ENCODE peak calls at places on chromosomes 11 and 22, in ten cellular contexts. One of them, this sample, is unnamed.

GRCh38 chr22:25365491-25366261 is 146.2 kb downstream of the CRYBB2 start:
- DNase-seq in CD8-positive, alpha-beta T cell: no peak
- DNase-seq in tibial nerve: no peak
- DNase-seq in astrocyte of the spinal cord: no peak
- DNase-seq in kidney: peak
- DNase-seq in HCT116: no peak
- DNase-seq in ovary: no peak
- DNase-seq in AG04450: no peak
- DNase-seq in CD4-positive, alpha-beta T cell: no peak
- DNase-seq in fibroblast of the aortic adventitia: no peak
- DNase-seq in this sample: no peak

GRCh38 chr11:2179516-2179915 is 7.9 kb upstream of the TH start:
- DNase-seq in tibial nerve: no peak
- DNase-seq in AG04450: no peak
- DNase-seq in astrocyte of the spinal cord: no peak
- DNase-seq in CD8-positive, alpha-beta T cell: no peak
- DNase-seq in kidney: no peak
- DNase-seq in HCT116: no peak
- DNase-seq in fibroblast of the aortic adventitia: no peak
- DNase-seq in ovary: no peak
- DNase-seq in CD4-positive, alpha-beta T cell: no peak
- DNase-seq in this sample: no peak

GRCh38 chr11:86818466-86819282 is 18.3 kb downstream of the PRSS23 start:
- DNase-seq in CD4-positive, alpha-beta T cell: no peak
- DNase-seq in astrocyte of the spinal cord: peak
- DNase-seq in CD8-positive, alpha-beta T cell: no peak
- DNase-seq in AG04450: peak
- DNase-seq in ovary: no peak
- DNase-seq in tibial nerve: no peak
- DNase-seq in HCT116: peak
- DNase-seq in fibroblast of the aortic adventitia: peak
- DNase-seq in kidney: no peak
- DNase-seq in this sample: no peak

GRCh38 chr11:120303004-120303637 is 22.0 kb upstream of the TLCD5 start:
- DNase-seq in AG04450: peak
- DNase-seq in HCT116: peak
- DNase-seq in ovary: no peak
- DNase-seq in kidney: no peak
- DNase-seq in CD8-positive, alpha-beta T cell: peak
- DNase-seq in CD4-positive, alpha-beta T cell: peak
- DNase-seq in astrocyte of the spinal cord: peak
- DNase-seq in fibroblast of the aortic adventitia: peak
- DNase-seq in tibial nerve: peak
- DNase-seq in this sample: no peak

GRCh38 chr11:68037481-68038225 is 1.2 kb upstream of the TCIRG1 start:
- DNase-seq in kidney: no peak
- DNase-seq in astrocyte of the spinal cord: no peak
- DNase-seq in AG04450: no peak
- DNase-seq in HCT116: no peak
- DNase-seq in CD8-positive, alpha-beta T cell: no peak
- DNase-seq in ovary: peak
- DNase-seq in fibroblast of the aortic adventitia: no peak
- DNase-seq in CD4-positive, alpha-beta T cell: no peak
- DNase-seq in tibial nerve: no peak
- DNase-seq in this sample: no peak

GRCh38 chr11:64017950-64018224 is 17.8 kb upstream of the FLRT1 start:
- DNase-seq in astrocyte of the spinal cord: no peak
- DNase-seq in HCT116: no peak
- DNase-seq in CD4-positive, alpha-beta T cell: no peak
- DNase-seq in fibroblast of the aortic adventitia: no peak
- DNase-seq in kidney: no peak
- DNase-seq in CD8-positive, alpha-beta T cell: no peak
- DNase-seq in tibial nerve: no peak
- DNase-seq in ovary: no peak
- DNase-seq in AG04450: no peak
- DNase-seq in this sample: no peak

GRCh38 chr22:19875531-19876313 is 21.0 kb upstream of the GNB1L start:
- DNase-seq in AG04450: no peak
- DNase-seq in tibial nerve: peak
- DNase-seq in HCT116: no peak
- DNase-seq in CD4-positive, alpha-beta T cell: no peak
- DNase-seq in ovary: peak
- DNase-seq in fibroblast of the aortic adventitia: peak
- DNase-seq in astrocyte of the spinal cord: peak
- DNase-seq in CD8-positive, alpha-beta T cell: no peak
- DNase-seq in kidney: peak
- DNase-seq in this sample: no peak

GRCh38 chr11:64581057-64581523 is 9.9 kb upstream of the SLC22A12 start:
- DNase-seq in astrocyte of the spinal cord: no peak
- DNase-seq in kidney: no peak
- DNase-seq in tibial nerve: no peak
- DNase-seq in HCT116: no peak
- DNase-seq in CD8-positive, alpha-beta T cell: no peak
- DNase-seq in AG04450: no peak
- DNase-seq in CD4-positive, alpha-beta T cell: no peak
- DNase-seq in ovary: no peak
- DNase-seq in fibroblast of the aortic adventitia: no peak
- DNase-seq in this sample: no peak

GRCh38 chr11:113373981-113374560 is 13.5 kb upstream of the ANKK1 start:
- DNase-seq in HCT116: no peak
- DNase-seq in CD4-positive, alpha-beta T cell: no peak
- DNase-seq in CD8-positive, alpha-beta T cell: no peak
- DNase-seq in tibial nerve: no peak
- DNase-seq in kidney: no peak
- DNase-seq in AG04450: no peak
- DNase-seq in fibroblast of the aortic adventitia: no peak
- DNase-seq in astrocyte of the spinal cord: no peak
- DNase-seq in ovary: no peak
- DNase-seq in this sample: no peak

GRCh38 chr11:66015094-66015881 is 3.5 kb downstream of the CST6 start:
- DNase-seq in AG04450: no peak
- DNase-seq in HCT116: peak
- DNase-seq in ovary: no peak
- DNase-seq in CD4-positive, alpha-beta T cell: no peak
- DNase-seq in fibroblast of the aortic adventitia: peak
- DNase-seq in astrocyte of the spinal cord: peak
- DNase-seq in CD8-positive, alpha-beta T cell: no peak
- DNase-seq in kidney: peak
- DNase-seq in tibial nerve: no peak
- DNase-seq in this sample: no peak

GRCh38 chr22:45784357-45785277 is 113.0 kb downstream of the ATXN10 start:
- DNase-seq in kidney: no peak
- DNase-seq in AG04450: no peak
- DNase-seq in HCT116: no peak
- DNase-seq in fibroblast of the aortic adventitia: no peak
- DNase-seq in ovary: no peak
- DNase-seq in CD4-positive, alpha-beta T cell: no peak
- DNase-seq in tibial nerve: no peak
- DNase-seq in CD8-positive, alpha-beta T cell: no peak
- DNase-seq in astrocyte of the spinal cord: no peak
- DNase-seq in this sample: no peak

GRCh38 chr11:2808850-2809847 is 76.4 kb downstream of the CDKN1C start:
- DNase-seq in CD8-positive, alpha-beta T cell: no peak
- DNase-seq in astrocyte of the spinal cord: no peak
- DNase-seq in CD4-positive, alpha-beta T cell: no peak
- DNase-seq in AG04450: no peak
- DNase-seq in kidney: no peak
- DNase-seq in tibial nerve: peak
- DNase-seq in ovary: peak
- DNase-seq in HCT116: no peak
- DNase-seq in fibroblast of the aortic adventitia: no peak
- DNase-seq in this sample: peak

GRCh38 chr11:1453611-1454386 is 32.8 kb downstream of the MOB2 start:
- DNase-seq in AG04450: no peak
- DNase-seq in kidney: no peak
- DNase-seq in HCT116: no peak
- DNase-seq in ovary: no peak
- DNase-seq in astrocyte of the spinal cord: no peak
- DNase-seq in fibroblast of the aortic adventitia: no peak
- DNase-seq in tibial nerve: no peak
- DNase-seq in CD8-positive, alpha-beta T cell: peak
- DNase-seq in CD4-positive, alpha-beta T cell: peak
- DNase-seq in this sample: no peak

DNA sequence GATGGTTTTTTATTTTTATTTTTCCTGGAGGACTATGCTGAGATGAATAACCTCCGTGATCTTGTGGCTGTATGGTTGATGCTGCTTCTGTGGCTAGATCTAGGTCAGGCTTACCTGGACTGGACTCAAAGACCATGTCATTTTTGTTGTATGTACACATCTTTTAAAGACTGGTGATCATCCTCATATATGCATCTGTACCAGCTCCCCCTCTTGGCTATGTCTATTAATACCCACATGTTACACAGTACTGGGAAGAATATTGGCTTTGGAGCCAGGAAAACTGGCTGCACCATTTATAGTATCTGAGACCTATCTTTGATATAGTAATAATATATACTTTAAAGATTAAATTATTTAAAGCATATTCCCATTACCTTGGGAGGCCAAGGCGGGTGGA is 18.4 kb upstream of the PITPNB start:
- DNase-seq in CD4-positive, alpha-beta T cell: no peak
- DNase-seq in HCT116: no peak
- DNase-seq in kidney: no peak
- DNase-seq in ovary: no peak
- DNase-seq in fibroblast of the aortic adventitia: no peak
- DNase-seq in CD8-positive, alpha-beta T cell: no peak
- DNase-seq in tibial nerve: no peak
- DNase-seq in AG04450: no peak
- DNase-seq in astrocyte of the spinal cord: no peak
- DNase-seq in this sample: no peak
- TF ChIP-seq CTCF in CD4-positive, alpha-beta T cell: no peak
- TF ChIP-seq CTCF in HCT116: no peak
- TF ChIP-seq CTCF in kidney: no peak
- TF ChIP-seq CTCF in ovary: no peak
- TF ChIP-seq CTCF in fibroblast of the aortic adventitia: peak
- TF ChIP-seq CTCF in CD8-positive, alpha-beta T cell: no peak
- TF ChIP-seq CTCF in tibial nerve: no peak
- TF ChIP-seq CTCF in AG04450: peak
- TF ChIP-seq CTCF in astrocyte of the spinal cord: peak
- TF ChIP-seq CTCF in this sample: peak

DNA sequence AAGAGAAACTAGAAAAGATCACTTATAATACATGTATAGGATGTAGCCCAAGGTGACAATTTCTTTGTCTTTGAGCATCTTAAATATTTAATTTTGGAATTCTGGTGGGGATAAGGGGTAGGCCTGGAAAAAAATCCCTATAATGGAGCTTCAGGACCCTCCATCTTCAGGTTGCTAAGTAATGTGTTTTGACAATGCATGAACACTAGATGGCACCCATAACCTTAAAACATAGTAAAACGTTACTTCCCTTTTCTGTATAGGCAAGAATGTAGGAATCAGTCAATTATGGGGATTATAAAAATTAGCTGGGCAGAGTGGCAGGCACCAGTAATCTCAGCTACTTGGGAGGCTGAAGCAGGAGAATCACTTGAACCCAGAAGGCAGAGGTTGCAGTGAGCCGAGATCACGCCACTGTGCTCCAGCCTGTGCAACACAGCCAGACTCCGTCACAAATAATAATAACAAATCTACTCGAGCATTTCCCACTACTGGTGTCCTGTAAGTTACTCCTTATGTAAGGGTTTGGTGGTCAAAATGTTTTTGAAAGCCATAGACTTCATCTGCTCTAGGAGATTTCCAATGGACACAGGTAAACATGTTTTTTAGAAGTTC is 541.9 kb upstream of the CCDC90B start:
- DNase-seq in astrocyte of the spinal cord: peak
- DNase-seq in AG04450: no peak
- DNase-seq in HCT116: peak
- DNase-seq in ovary: no peak
- DNase-seq in CD8-positive, alpha-beta T cell: no peak
- DNase-seq in fibroblast of the aortic adventitia: peak
- DNase-seq in kidney: no peak
- DNase-seq in tibial nerve: no peak
- DNase-seq in CD4-positive, alpha-beta T cell: no peak
- DNase-seq in this sample: no peak
- TF ChIP-seq CTCF in astrocyte of the spinal cord: peak
- TF ChIP-seq CTCF in AG04450: peak
- TF ChIP-seq CTCF in HCT116: peak
- TF ChIP-seq CTCF in ovary: no peak
- TF ChIP-seq CTCF in CD8-positive, alpha-beta T cell: no peak
- TF ChIP-seq CTCF in fibroblast of the aortic adventitia: peak
- TF ChIP-seq CTCF in kidney: peak
- TF ChIP-seq CTCF in tibial nerve: peak
- TF ChIP-seq CTCF in CD4-positive, alpha-beta T cell: peak
- TF ChIP-seq CTCF in this sample: peak

GRCh38 chr22:40894417-40894816 is 32.5 kb upstream of the DNAJB7 start:
- DNase-seq in HCT116: no peak
- DNase-seq in AG04450: no peak
- DNase-seq in tibial nerve: no peak
- DNase-seq in CD4-positive, alpha-beta T cell: no peak
- DNase-seq in fibroblast of the aortic adventitia: no peak
- DNase-seq in CD8-positive, alpha-beta T cell: no peak
- DNase-seq in ovary: no peak
- DNase-seq in kidney: no peak
- DNase-seq in astrocyte of the spinal cord: no peak
- DNase-seq in this sample: no peak

GRCh38 chr22:40904101-40904500 is 42.2 kb upstream of the DNAJB7 start:
- DNase-seq in ovary: no peak
- DNase-seq in tibial nerve: no peak
- DNase-seq in fibroblast of the aortic adventitia: no peak
- DNase-seq in AG04450: no peak
- DNase-seq in HCT116: no peak
- DNase-seq in kidney: no peak
- DNase-seq in astrocyte of the spinal cord: no peak
- DNase-seq in CD8-positive, alpha-beta T cell: no peak
- DNase-seq in CD4-positive, alpha-beta T cell: no peak
- DNase-seq in this sample: no peak

DNA sequence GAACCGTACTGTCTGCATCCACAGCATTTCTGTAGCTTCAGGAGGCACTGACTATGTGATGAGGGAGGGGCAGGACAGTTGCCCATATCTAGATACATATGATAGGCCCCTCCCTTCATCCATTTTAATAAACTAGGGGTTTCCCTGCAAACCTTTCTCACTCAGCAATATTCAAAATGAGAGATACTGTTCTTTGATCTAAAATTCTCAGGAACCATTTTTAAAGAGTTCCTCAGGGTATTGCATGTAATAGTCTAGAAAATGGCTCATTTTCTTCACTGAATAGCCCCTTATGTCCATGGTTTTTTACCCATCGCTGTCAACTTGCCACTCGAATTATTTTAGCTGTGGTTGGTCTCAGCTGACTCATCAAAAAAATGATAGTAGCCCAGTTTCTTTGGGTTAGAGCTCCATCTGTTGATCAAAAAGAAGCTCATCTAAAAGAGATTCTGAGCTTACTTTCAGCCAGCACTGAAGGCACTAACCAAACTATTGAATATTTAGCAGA is 37.0 kb upstream of the DNAJB7 start:
- DNase-seq in fibroblast of the aortic adventitia: peak
- DNase-seq in ovary: no peak
- DNase-seq in HCT116: peak
- DNase-seq in kidney: no peak
- DNase-seq in CD4-positive, alpha-beta T cell: no peak
- DNase-seq in astrocyte of the spinal cord: peak
- DNase-seq in tibial nerve: no peak
- DNase-seq in AG04450: peak
- DNase-seq in CD8-positive, alpha-beta T cell: no peak
- DNase-seq in this sample: no peak
- TF ChIP-seq CTCF in fibroblast of the aortic adventitia: peak
- TF ChIP-seq CTCF in ovary: peak
- TF ChIP-seq CTCF in HCT116: peak
- TF ChIP-seq CTCF in kidney: peak
- TF ChIP-seq CTCF in CD4-positive, alpha-beta T cell: peak
- TF ChIP-seq CTCF in astrocyte of the spinal cord: peak
- TF ChIP-seq CTCF in tibial nerve: peak
- TF ChIP-seq CTCF in AG04450: peak
- TF ChIP-seq CTCF in CD8-positive, alpha-beta T cell: peak
- TF ChIP-seq CTCF in this sample: peak

GRCh38 chr11:33835143-33835878 is 56.6 kb downstream of the LMO2 start:
- DNase-seq in CD8-positive, alpha-beta T cell: no peak
- DNase-seq in CD4-positive, alpha-beta T cell: no peak
- DNase-seq in tibial nerve: no peak
- DNase-seq in fibroblast of the aortic adventitia: peak
- DNase-seq in ovary: no peak
- DNase-seq in astrocyte of the spinal cord: peak
- DNase-seq in kidney: no peak
- DNase-seq in AG04450: peak
- DNase-seq in HCT116: peak
- DNase-seq in this sample: no peak
- TF ChIP-seq CTCF in CD8-positive, alpha-beta T cell: peak
- TF ChIP-seq CTCF in CD4-positive, alpha-beta T cell: no peak
- TF ChIP-seq CTCF in tibial nerve: no peak
- TF ChIP-seq CTCF in fibroblast of the aortic adventitia: peak
- TF ChIP-seq CTCF in ovary: no peak
- TF ChIP-seq CTCF in astrocyte of the spinal cord: peak
- TF ChIP-seq CTCF in kidney: peak
- TF ChIP-seq CTCF in AG04450: peak
- TF ChIP-seq CTCF in HCT116: peak
- TF ChIP-seq CTCF in this sample: peak

This sample was measured in osteocyte.